ENCODE peak calls at places on chromosomes 13 and 19, in four cellular contexts. T is IMR-90, Z is mesenchymal stem cell, D is trophoblast cell. P is an unnamed sample.

GRCh38 chr13:30750036-30750435 is 14.7 kb downstream of the ALOX5AP start:
- DNase-seq in T (no peak), Z (no peak), D (no peak), P (no peak)

GRCh38 chr13:48532146-48532472 is 771 bp downstream of the RCBTB2 start:
- DNase-seq in T (peak), Z (no peak), D (peak), P (no peak)

GRCh38 chr13:101700598-101700997 is 248.1 kb downstream of the ITGBL1 start:
- DNase-seq in T (no peak), Z (no peak), D (no peak), P (no peak)

GRCh38 chr19:9953802-9954542 is 17.7 kb upstream of the OLFM2 start:
- DNase-seq in T (no peak), Z (no peak), D (no peak), P (no peak)

GRCh38 chr13:75357576-75358295 is 124.2 kb downstream of the TBC1D4 start:
- DNase-seq in T (peak), Z (peak), D (peak), P (peak)

GRCh38 chr19:7868326-7868670 is 5.9 kb downstream of the PRR36 start:
- DNase-seq in T (no peak), Z (peak), D (peak), P (no peak)

GRCh38 chr19:38057954-38058690 is 151.1 kb downstream of the SIPA1L3 start:
- DNase-seq in T (no peak), Z (peak), D (peak), P (no peak)

GRCh38 chr13:43611631-43612416 is 174.9 kb downstream of the ENOX1 start:
- DNase-seq in T (no peak), Z (no peak), D (no peak), P (no peak)

GRCh38 chr19:572891-573825 is 762 bp downstream of the BSG start:
- DNase-seq in T (peak), Z (peak), D (peak), P (no peak)

GRCh38 chr13:25276748-25277147 is 10.5 kb downstream of the MTMR6 start:
- DNase-seq in T (peak), Z (peak), D (no peak), P (no peak)

GRCh38 chr19:23439623-23440022 is 44.4 kb upstream of the ZNF91 start:
- DNase-seq in T (no peak), Z (no peak), D (peak), P (no peak)

GRCh38 chr13:31036717-31037116 is 104.3 kb downstream of the TEX26 start:
- DNase-seq in T (no peak), Z (no peak), D (no peak), P (no peak)

GRCh38 chr13:40127925-40128324 is 472.5 kb downstream of the COG6 start:
- DNase-seq in T (no peak), Z (no peak), D (no peak), P (no peak)

GRCh38 chr13:34620073-34620858 is 321.8 kb upstream of the NBEA start:
- DNase-seq in T (no peak), Z (no peak), D (no peak), P (no peak)

DNA sequence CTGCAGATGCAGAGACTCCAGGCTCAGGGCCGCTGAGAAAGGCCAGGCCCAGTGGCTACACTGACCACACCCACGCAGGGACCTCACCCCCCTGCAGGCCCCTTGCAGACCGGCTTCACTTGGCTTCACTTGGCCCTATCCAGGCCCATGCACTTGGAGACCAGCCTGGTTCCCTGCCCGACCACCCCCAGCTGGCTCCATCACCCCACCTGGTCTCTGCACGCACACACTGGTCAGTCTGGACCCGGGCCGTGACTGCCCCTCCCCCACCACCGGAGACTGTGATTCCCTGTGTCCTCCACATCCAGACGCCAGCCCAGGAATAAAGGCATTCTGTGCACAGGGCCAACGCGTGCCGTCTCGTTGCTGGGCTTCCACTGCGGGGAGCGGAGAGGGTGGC is 4.9 kb upstream of the EBI3 start:
- DNase-seq in T (no peak), Z (no peak), D (no peak), P (no peak)
- H2BK5ac ChIP-seq in T (no peak), Z (no peak), D (no peak), P (no peak)

DNA sequence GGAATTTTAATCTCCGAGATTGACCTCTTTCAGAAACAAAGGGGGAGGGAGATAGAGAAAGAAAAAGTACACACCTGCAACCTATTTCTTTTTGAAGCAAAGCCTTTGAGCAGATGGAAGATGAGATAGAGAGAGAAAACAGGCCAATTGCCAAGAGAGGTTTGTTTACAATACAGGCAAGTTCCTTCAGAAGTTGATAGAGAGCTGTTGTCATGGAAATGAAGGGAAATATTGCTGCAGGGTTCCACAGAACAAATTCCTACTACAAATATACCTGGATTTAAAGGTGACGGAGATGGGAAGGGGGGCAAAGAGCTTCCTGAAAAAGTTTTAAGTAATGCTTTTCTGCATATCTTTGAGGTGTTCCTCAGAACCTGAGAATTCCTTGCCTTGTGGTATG is 388.4 kb downstream of the NDFIP2 start:
- DNase-seq in T (peak), Z (peak), D (peak), P (no peak)
- H3K18ac ChIP-seq in T (no peak), Z (no peak), D (no peak), P (no peak)

GRCh38 chr19:6530385-6531162 is at the start of gene TNFSF9:
- DNase-seq in T (peak), Z (peak), D (peak), P (peak)
- H2BK5ac ChIP-seq in T (peak), Z (no peak), D (no peak), P (peak)

GRCh38 chr19:19260842-19261241 is 12.3 kb downstream of the TM6SF2 start:
- DNase-seq in T (no peak), Z (no peak), D (no peak), P (no peak)

GRCh38 chr19:19261350-19262189 is 11.5 kb downstream of the TM6SF2 start:
- DNase-seq in T (no peak), Z (no peak), D (no peak), P (peak)

GRCh38 chr19:19263886-19264487 is 9.1 kb downstream of the TM6SF2 start:
- DNase-seq in T (no peak), Z (no peak), D (no peak), P (no peak)

GRCh38 chr19:19260417-19260816 is 12.7 kb downstream of the TM6SF2 start:
- DNase-seq in T (no peak), Z (no peak), D (no peak), P (no peak)

GRCh38 chr19:19262190-19263057 is 10.7 kb downstream of the TM6SF2 start:
- DNase-seq in T (no peak), Z (no peak), D (no peak), P (no peak)
- H3K18ac ChIP-seq in T (no peak), Z (no peak), D (no peak), P (peak)

GRCh38 chr13:51644649-51645048 is 60.4 kb downstream of the WDFY2 start:
- DNase-seq in T (peak), Z (peak), D (peak), P (no peak)

GRCh38 chr13:51643882-51644281 is 59.6 kb downstream of the WDFY2 start:
- DNase-seq in T (peak), Z (peak), D (no peak), P (no peak)

GRCh38 chr13:51646041-51646670 is 61.9 kb downstream of the WDFY2 start:
- DNase-seq in T (no peak), Z (no peak), D (no peak), P (no peak)

GRCh38 chr13:51645154-51645650 is 60.9 kb downstream of the WDFY2 start:
- DNase-seq in T (peak), Z (peak), D (peak), P (no peak)

DNA sequence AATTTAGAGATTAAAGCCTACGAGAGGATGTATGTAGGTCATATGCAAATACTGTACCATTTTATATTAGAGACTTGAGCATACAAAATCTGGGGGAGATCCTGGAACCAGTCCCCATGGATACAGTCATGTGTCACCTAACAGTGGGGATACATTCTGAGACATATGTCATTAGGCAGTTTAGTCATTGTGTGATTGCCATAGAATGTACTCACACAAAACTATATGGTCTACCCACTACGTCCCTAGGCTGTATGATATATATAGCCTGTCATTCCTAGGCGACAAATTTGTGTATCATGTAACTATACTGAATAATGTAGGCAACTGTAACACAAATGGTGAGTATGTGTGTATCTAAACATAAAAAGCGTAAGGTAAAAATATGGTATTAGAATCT is 62.8 kb downstream of the WDFY2 start:
- DNase-seq in T (no peak), Z (no peak), D (no peak), P (no peak)
- H2BK5ac ChIP-seq in T (no peak), Z (no peak), D (no peak), P (no peak)